ENCODE peak calls at places on chromosomes 12 and 14, in seven cellular contexts. N, A, L, Y, K, E and D are unnamed samples.

GRCh38 chr12:30823140-30823669 is 68.5 kb upstream of the CAPRIN2 start:
- DNase-seq in N (peak; percentile 14), A (no peak), L (no peak), Y (peak; percentile 5), K (no peak), E (peak; percentile 59), D (no peak)

GRCh38 chr12:64669270-64669842 is 59.1 kb downstream of the RASSF3 start:
- DNase-seq in N (no peak), A (peak; percentile 68), L (peak; percentile 71), Y (no peak), K (no peak), E (no peak), D (peak; percentile 15)

GRCh38 chr14:58078068-58078467 is 73.9 kb downstream of the ARMH4 start:
- DNase-seq in N (peak; percentile 92), A (peak; percentile 80), L (peak; percentile 87), Y (peak; percentile 68), K (peak; percentile 12), E (no peak), D (peak; percentile 84)

GRCh38 chr12:116881325-116881866 is at the start of gene HRK:
- DNase-seq in N (no peak), A (peak; percentile 27), L (no peak), Y (no peak), K (no peak), E (no peak), D (no peak)

GRCh38 chr14:38548091-38548490 is 292.2 kb upstream of the CLEC14A start:
- DNase-seq in N (peak; percentile 33), A (no peak), L (no peak), Y (no peak), K (no peak), E (no peak), D (no peak)

GRCh38 chr12:59383426-59383822 is 212.4 kb upstream of the SLC16A7 start:
- DNase-seq in N (peak; percentile 18), A (peak; percentile 59), L (no peak), Y (peak; percentile 83), K (peak; percentile 75), E (no peak), D (peak; percentile 77)

GRCh38 chr12:19239046-19239445 is 109.5 kb downstream of the PLEKHA5 start:
- DNase-seq in N (no peak), A (no peak), L (no peak), Y (no peak), K (no peak), E (no peak), D (no peak)

GRCh38 chr14:72906316-72906715 is 12.4 kb upstream of the DPF3 start:
- DNase-seq in N (peak; percentile 95), A (peak; percentile 66), L (peak; percentile 80), Y (peak; percentile 91), K (peak; percentile 64), E (no peak), D (no peak)

GRCh38 chr14:58414845-58415244 is 12.5 kb downstream of the TIMM9 start:
- DNase-seq in N (peak; percentile 1), A (no peak), L (no peak), Y (peak; percentile 30), K (no peak), E (no peak), D (no peak)

GRCh38 chr12:124667671-124668337 is 100.4 kb upstream of the NCOR2 start:
- DNase-seq in N (no peak), A (no peak), L (no peak), Y (no peak), K (no peak), E (no peak), D (peak; percentile 45)

GRCh38 chr12:54475542-54475941 is 2.1 kb upstream of the GTSF1 start:
- DNase-seq in N (peak; percentile 11), A (peak; percentile 68), L (peak; percentile 10), Y (peak; percentile 59), K (peak; percentile 7), E (no peak), D (peak; percentile 48)

GRCh38 chr14:75661499-75661814 is 411 bp downstream of the TTLL5 start:
- DNase-seq in N (no peak), A (no peak), L (no peak), Y (no peak), K (no peak), E (no peak), D (no peak)

GRCh38 chr12:77888611-77889010 is 57.9 kb downstream of the NAV3 start:
- DNase-seq in N (peak; percentile 87), A (peak; percentile 88), L (peak; percentile 92), Y (peak; percentile 74), K (no peak), E (no peak), D (peak; percentile 98)

GRCh38 chr12:26701604-26702215 is 131.3 kb downstream of the ITPR2 start:
- DNase-seq in N (peak; percentile 47), A (peak; percentile 75), L (no peak), Y (peak; percentile 76), K (peak; percentile 27), E (peak; percentile 71), D (peak; percentile 59)

GRCh38 chr12:1744932-1745331 is 54.1 kb downstream of the ADIPOR2 start:
- DNase-seq in N (peak; percentile 55), A (peak; percentile 16), L (peak; percentile 5), Y (no peak), K (no peak), E (no peak), D (no peak)

GRCh38 chr12:54853933-54854538 is at the start of gene MUCL1:
- DNase-seq in N (peak; percentile 38), A (peak; percentile 86), L (peak; percentile 69), Y (peak; percentile 75), K (peak; percentile 7), E (peak; percentile 76), D (peak; percentile 83)

GRCh38 chr14:31207287-31207745 is 277 bp downstream of the HECTD1 start:
- DNase-seq in N (peak; percentile 80), A (no peak), L (no peak), Y (no peak), K (no peak), E (no peak), D (peak; percentile 60)

GRCh38 chr14:105030194-105030593 is 9.3 kb upstream of the CDCA4 start:
- DNase-seq in N (no peak), A (no peak), L (no peak), Y (no peak), K (no peak), E (no peak), D (no peak)

GRCh38 chr14:36105401-36105800 is 71.1 kb downstream of the PTCSC3 start:
- DNase-seq in N (no peak), A (no peak), L (peak; percentile 18), Y (no peak), K (no peak), E (peak; percentile 75), D (peak; percentile 72)

GRCh38 chr14:99519931-99520421 is 38.8 kb downstream of the CCNK start:
- DNase-seq in N (no peak), A (no peak), L (no peak), Y (no peak), K (no peak), E (no peak), D (no peak)

GRCh38 chr14:94423465-94424056 is 29.0 kb downstream of the SERPINA11 start:
- DNase-seq in N (peak; percentile 55), A (peak; percentile 83), L (peak; percentile 52), Y (peak; percentile 72), K (no peak), E (peak; percentile 89), D (peak; percentile 62)

GRCh38 chr14:99137913-99138571 is 134.0 kb downstream of the BCL11B start:
- DNase-seq in N (no peak), A (no peak), L (no peak), Y (no peak), K (no peak), E (no peak), D (peak; percentile 17)

GRCh38 chr14:87524011-87524410 is 469.0 kb downstream of the GALC start:
- DNase-seq in N (no peak), A (no peak), L (no peak), Y (no peak), K (no peak), E (no peak), D (no peak)

GRCh38 chr14:39246618-39247017 is 12.9 kb downstream of the MIA2 start:
- DNase-seq in N (no peak), A (no peak), L (no peak), Y (no peak), K (no peak), E (no peak), D (no peak)

GRCh38 chr14:64253672-64254071 is 40.5 kb downstream of the ESR2 start:
- DNase-seq in N (peak; percentile 70), A (peak; percentile 42), L (peak; percentile 74), Y (peak; percentile 44), K (no peak), E (no peak), D (peak; percentile 84)

GRCh38 chr12:102769323-102769916 is 147.6 kb downstream of the PAH start:
- DNase-seq in N (peak; percentile 38), A (peak; percentile 82), L (peak; percentile 61), Y (peak; percentile 52), K (peak; percentile 27), E (peak; percentile 68), D (peak; percentile 43)

GRCh38 chr12:94760786-94761185 is 110.4 kb upstream of the TMCC3 start:
- DNase-seq in N (peak; percentile 45), A (peak; percentile 67), L (no peak), Y (peak; percentile 15), K (no peak), E (no peak), D (no peak)

GRCh38 chr12:3727877-3728632 is 24.9 kb downstream of the CRACR2A start:
- DNase-seq in N (peak; percentile 48), A (peak; percentile 90), L (no peak), Y (peak; percentile 20), K (peak; percentile 57), E (peak; percentile 20), D (no peak)

GRCh38 chr12:114241973-114242434 is 163.9 kb downstream of the TBX5 start:
- DNase-seq in N (no peak), A (no peak), L (peak; percentile 90), Y (no peak), K (no peak), E (no peak), D (no peak)

GRCh38 chr12:8709124-8709830 is 11.5 kb downstream of the RIMKLB start:
- DNase-seq in N (no peak), A (peak; percentile 47), L (no peak), Y (peak; percentile 27), K (no peak), E (no peak), D (peak; percentile 39)

GRCh38 chr12:121748571-121749265 is 36.2 kb downstream of the TMEM120B start:
- DNase-seq in N (peak; percentile 89), A (peak; percentile 96), L (peak; percentile 88), Y (peak; percentile 80), K (no peak), E (peak; percentile 23), D (peak; percentile 52)

GRCh38 chr14:65604946-65605345 is 192.4 kb downstream of the FUT8 start:
- DNase-seq in N (no peak), A (peak; percentile 23), L (no peak), Y (no peak), K (no peak), E (no peak), D (peak; percentile 23)

GRCh38 chr12:6407206-6407954 is 23.4 kb downstream of the LTBR start:
- DNase-seq in N (no peak), A (no peak), L (no peak), Y (no peak), K (no peak), E (no peak), D (no peak)